ENCODE peak calls at places on chromosome 21, in nine cellular contexts. R, E, I, L, S, V, Y, B and A are unnamed samples.

GRCh38 chr21:38039369-38039768 is 123.1 kb upstream of the KCNJ6 start:
- DNase-seq in R (no peak), L (no peak), S (no peak), V (no peak), I (no peak), Y (no peak), B (no peak), E (no peak), A (no peak)

GRCh38 chr21:20789696-20790095 is 208.5 kb upstream of the NCAM2 start:
- DNase-seq in R (no peak), L (no peak), B (no peak), S (no peak), E (no peak), Y (no peak), I (no peak), V (no peak), A (no peak)

GRCh38 chr21:37338671-37339526 is 27.7 kb upstream of the DYRK1A start:
- DNase-seq in E (peak; percentile 54), I (peak; percentile 61), S (no peak), Y (peak; percentile 97), B (peak; percentile 95), L (no peak), R (no peak), V (peak; percentile 86), A (no peak)

GRCh38 chr21:21632926-21633325 is 634.7 kb downstream of the NCAM2 start:
- DNase-seq in E (no peak), V (no peak), B (no peak), L (no peak), Y (no peak), S (no peak), I (no peak), R (no peak), A (no peak)

GRCh38 chr21:28447453-28447852 is 545.2 kb downstream of the LTN1 start:
- DNase-seq in E (no peak), V (no peak), S (no peak), Y (no peak), L (no peak), I (no peak), R (no peak), B (peak; percentile 66), A (no peak)

GRCh38 chr21:33018707-33019455 is 6.9 kb upstream of the OLIG2 start:
- DNase-seq in Y (no peak), S (no peak), I (no peak), L (no peak), E (no peak), B (no peak), R (no peak), V (no peak), A (no peak)

GRCh38 chr21:36125513-36126121 is 9.3 kb upstream of the CBR3 start:
- DNase-seq in S (peak; percentile 63), R (peak; percentile 76), E (peak; percentile 60), I (no peak), B (peak; percentile 70), Y (peak; percentile 76), V (peak; percentile 73), L (peak; percentile 83), A (peak; percentile 53)

GRCh38 chr21:37220433-37220980 is 46.6 kb downstream of the VPS26C start:
- DNase-seq in R (peak; percentile 66), I (no peak), E (peak; percentile 82), L (peak; percentile 12), Y (no peak), V (no peak), B (peak; percentile 69), S (no peak), A (no peak)

GRCh38 chr21:29436143-29436542 is 137.4 kb downstream of the BACH1 start:
- DNase-seq in E (no peak), B (no peak), L (no peak), V (no peak), R (peak; percentile 18), Y (no peak), S (no peak), I (no peak), A (no peak)

GRCh38 chr21:46555678-46556077 is 49.2 kb downstream of the S100B start:
- DNase-seq in S (no peak), E (no peak), R (no peak), I (no peak), V (no peak), Y (no peak), L (no peak), B (no peak), A (no peak)

GRCh38 chr21:46559291-46559983 is 45.4 kb downstream of the S100B start:
- DNase-seq in R (no peak), Y (no peak), I (no peak), S (peak; percentile 71), E (no peak), B (no peak), V (no peak), L (no peak), A (no peak)

GRCh38 chr21:46557919-46558392 is 46.9 kb downstream of the S100B start:
- DNase-seq in E (no peak), R (no peak), B (no peak), V (no peak), S (no peak), L (no peak), I (no peak), Y (no peak), A (no peak)

GRCh38 chr21:46556802-46557201 is 48.1 kb downstream of the S100B start:
- DNase-seq in I (no peak), Y (no peak), S (no peak), R (no peak), E (no peak), B (no peak), V (no peak), L (no peak), A (no peak)

GRCh38 chr21:46557469-46557868 is 47.4 kb downstream of the S100B start:
- DNase-seq in V (no peak), R (no peak), E (peak; percentile 10), B (no peak), I (no peak), S (no peak), Y (no peak), L (no peak), A (no peak)
- H3K4me1 ChIP-seq in V (no peaks in the 10 kb centered on the region), R (no peaks in the 10 kb centered on the region), E (no peaks in the 10 kb centered on the region), B (no peaks in the 10 kb centered on the region), I (no peaks in the 10 kb centered on the region), S (peaks cover 31% of the 10 kb centered on the region), Y (no peaks in the 10 kb centered on the region), L (no peaks in the 10 kb centered on the region), A (no peaks in the 10 kb centered on the region)

GRCh38 chr21:42937960-42938580 is 12.6 kb upstream of the ERVH48-1 start:
- DNase-seq in V (no peak), L (no peak), I (no peak), R (no peak), Y (no peak), E (no peak), S (no peak), B (no peak), A (no peak)

GRCh38 chr21:42942244-42942643 is 16.8 kb upstream of the ERVH48-1 start:
- DNase-seq in V (no peak), S (no peak), E (no peak), R (no peak), B (no peak), Y (peak; percentile 29), I (no peak), L (no peak), A (no peak)

GRCh38 chr21:42939581-42940413 is 14.4 kb upstream of the ERVH48-1 start:
- DNase-seq in V (peak; percentile 83), R (no peak), L (no peak), Y (peak; percentile 99), S (no peak), I (no peak), E (no peak), B (peak; percentile 96), A (no peak)

DNA sequence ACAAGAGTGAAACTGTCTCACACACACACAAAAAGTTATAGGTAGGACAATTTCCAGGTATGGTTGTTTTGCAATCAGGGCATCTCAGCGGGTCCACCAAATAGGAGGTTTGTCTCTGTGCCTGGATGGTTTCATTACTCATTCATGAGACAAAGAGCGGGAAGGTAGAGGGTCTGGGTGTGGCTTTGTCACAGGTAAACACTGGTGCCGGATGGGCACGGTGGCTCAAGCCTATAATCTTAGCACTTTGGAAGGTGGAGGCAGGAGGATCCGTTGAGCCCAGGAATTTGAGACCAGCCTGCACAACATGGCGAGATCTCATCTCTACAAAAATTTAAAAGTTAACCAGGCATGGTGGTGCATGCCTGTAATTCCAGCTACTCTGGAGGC is 16.3 kb upstream of the ERVH48-1 start:
- DNase-seq in Y (peak; percentile 69), L (peak; percentile 5), V (no peak), R (no peak), E (no peak), B (no peak), S (no peak), I (no peak), A (no peak)
- TF ChIP-seq EZH2phosphoT487 in Y (no peak), L (no peak), V (no peak), R (no peak), E (no peak), B (no peak), S (no peak), I (no peak), A (no peak)

GRCh38 chr21:42654179-42654912 is 925 bp downstream of the PDE9A start:
- DNase-seq in V (peak; percentile 73), I (no peak), E (peak; percentile 79), L (no peak), S (peak; percentile 89), Y (no peak), R (peak; percentile 76), B (no peak), A (peak; percentile 88)

GRCh38 chr21:42653492-42654061 is at the start of gene PDE9A:
- DNase-seq in R (peak; percentile 80), E (peak; percentile 90), S (peak; percentile 51), V (peak; percentile 88), Y (no peak), I (no peak), B (peak; percentile 21), L (no peak), A (peak; percentile 94)

GRCh38 chr21:42655797-42656770 is 2.7 kb downstream of the PDE9A start:
- DNase-seq in I (no peak), S (peak; percentile 61), E (no peak), B (no peak), Y (peak; percentile 86), R (peak; percentile 47), V (peak; percentile 50), L (no peak), A (peak; percentile 34)

GRCh38 chr21:42656872-42657271 is 3.5 kb downstream of the PDE9A start:
- DNase-seq in S (no peak), I (no peak), E (no peak), B (no peak), V (no peak), R (no peak), L (no peak), Y (no peak), A (no peak)

GRCh38 chr21:42654913-42655796 is 1.7 kb downstream of the PDE9A start:
- DNase-seq in V (no peak), R (no peak), B (no peak), L (no peak), S (peak; percentile 30), I (no peak), Y (no peak), E (no peak), A (no peak)
- H3K4me1 ChIP-seq in V (peaks cover 20% of the 10 kb centered on the region), R (peaks cover 22% of the 10 kb centered on the region), B (no peaks in the 10 kb centered on the region), L (no peaks in the 10 kb centered on the region), S (peaks cover 67% of the 10 kb centered on the region), I (peaks cover 18% of the 10 kb centered on the region), Y (peaks cover 23% of the 10 kb centered on the region), E (no peaks in the 10 kb centered on the region), A (peaks cover 24% of the 10 kb centered on the region)

DNA sequence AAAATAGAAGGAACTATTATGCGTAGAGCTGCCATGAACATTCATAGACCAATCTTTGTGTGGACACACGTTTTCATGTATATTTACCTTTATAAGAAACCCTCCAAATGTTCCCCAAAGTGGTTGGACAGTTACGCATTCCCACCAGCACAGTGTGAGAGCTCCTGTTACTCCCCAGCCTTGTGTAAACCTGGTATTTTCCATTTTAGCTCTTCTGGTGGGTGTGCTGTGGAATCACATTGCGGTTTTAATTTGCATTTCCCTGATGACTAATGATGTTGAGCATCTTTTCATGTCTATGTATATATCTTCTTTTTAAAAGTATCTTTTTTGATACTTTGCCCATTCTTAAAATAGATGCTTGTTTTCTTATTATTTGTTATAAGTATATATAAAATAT is 3.2 kb upstream of the UBASH3A start:
- DNase-seq in I (no peak), S (no peak), B (peak; percentile 26), Y (peak; percentile 23), L (no peak), V (no peak), R (no peak), E (no peak), A (no peak)
- TF ChIP-seq EZH2phosphoT487 in I (no peak), S (no peak), B (no peak), Y (no peak), L (no peak), V (no peak), R (no peak), E (no peak), A (no peak)